ENCODE peak calls at places on chromosomes 4 and X, in eight cellular contexts. P is GM13976, L is activated gamma-delta T cell treated with Interleukin-2 at 50 U/mL for 16 hours, A is EL, V is AG09319, W is mucosa of gallbladder, Y is kidney epithelial cell, X is hepatic stellate cell. K is an unnamed sample.

GRCh38 chr4:105966046-105966445 is 70.8 kb downstream of the NPNT start:
- DNase-seq in Y (peak), X (peak), A (peak), P (no peak), V (peak), L (no peak), W (no peak), K (no peak)

GRCh38 chr4:55528495-55528894 is 18.2 kb downstream of the CLOCK start:
- DNase-seq in L (no peak), P (no peak), X (no peak), V (no peak), W (no peak), A (no peak), Y (no peak), K (no peak)

GRCh38 chrX:120145295-120145925 is 13.0 kb upstream of the RHOXF2 start:
- DNase-seq in X (no peak), Y (no peak), L (no peak), A (no peak), W (no peak), V (no peak), P (no peak), K (no peak)

GRCh38 chrX:41382699-41383645 is 49.0 kb downstream of the DDX3X start:
- DNase-seq in L (peak), A (peak), V (no peak), P (no peak), Y (no peak), W (peak), X (no peak), K (peak)

GRCh38 chr4:32624943-32625603 is 1904.9 kb downstream of the PCDH7 start:
- DNase-seq in P (no peak), W (no peak), A (no peak), Y (no peak), L (no peak), X (no peak), V (no peak), K (no peak)

GRCh38 chr4:124060261-124060918 is 652.1 kb downstream of the ANKRD50 start:
- DNase-seq in L (no peak), V (no peak), Y (no peak), A (peak), W (peak), P (no peak), X (no peak), K (no peak)

GRCh38 chr4:183200453-183200852 is 101.4 kb downstream of the WWC2 start:
- DNase-seq in Y (no peak), A (peak), P (no peak), L (no peak), V (peak), X (peak), W (peak), K (no peak)

GRCh38 chrX:8749697-8750096 is 17.8 kb upstream of the ANOS1 start:
- DNase-seq in A (no peak), Y (no peak), L (no peak), P (no peak), X (no peak), W (no peak), V (no peak), K (no peak)

GRCh38 chrX:115652221-115652620 is 91.2 kb downstream of the PLS3 start:
- DNase-seq in W (no peak), A (no peak), P (no peak), V (no peak), Y (no peak), L (no peak), X (no peak), K (no peak)

K was measured in T follicular helper cell.